ENCODE peak calls at places on chromosomes 13 and 19, in four cellular contexts. F is NCI-H774; U is choroid plexus epithelial cell; B is stimulated activated CD8-positive, alpha-beta memory T cell treated with anti-CD3 and anti-CD28 coated beads, Interleukin-7, amount 100 ng/mL, for 24 hours. Z is an unnamed sample.
A peak's percentile ranks its signal among the peaks of the same experiment; 100 is the strongest.

GRCh38 chr19:33266971-33267484 is 35.3 kb downstream of the CEBPA start:
- DNase-seq in F (no peak), U (no peak), B (no peak), Z (no peak)

GRCh38 chr19:44587863-44588752 is 25.3 kb upstream of the IGSF23 start:
- DNase-seq in F (no peak), U (peak; percentile 93), B (no peak), Z (peak; percentile 89)

GRCh38 chr19:44521370-44521769 is 8.1 kb downstream of the CEACAM20 start:
- DNase-seq in F (no peak), U (no peak), B (no peak), Z (no peak)

GRCh38 chr13:35499131-35500051 is 22.9 kb upstream of the MAB21L1 start:
- DNase-seq in F (peak; percentile 73), U (no peak), B (no peak), Z (no peak)

GRCh38 chr13:100987993-100988392 is 313.4 kb upstream of the TMTC4 start:
- DNase-seq in F (no peak), U (peak; percentile 75), B (no peak), Z (peak; percentile 36)

GRCh38 chr19:18519962-18520847 is 1.7 kb downstream of the ELL start:
- DNase-seq in F (peak; percentile 30), U (peak; percentile 83), B (no peak), Z (peak; percentile 84)

GRCh38 chr13:47250141-47250540 is 353.3 kb upstream of the HTR2A start:
- DNase-seq in F (no peak), U (peak; percentile 10), B (no peak), Z (peak; percentile 44)

GRCh38 chr13:86464193-86464592 is 665.0 kb upstream of the SLITRK6 start:
- DNase-seq in F (no peak), U (peak; percentile 24), B (no peak), Z (no peak)

GRCh38 chr19:14495678-14496028 is 274 bp downstream of the GIPC1 start:
- DNase-seq in F (no peak), U (no peak), B (no peak), Z (no peak)

GRCh38 chr19:3509566-3509989 is 3.5 kb downstream of the FZR1 start:
- DNase-seq in F (no peak), U (peak; percentile 29), B (no peak), Z (peak; percentile 57)

GRCh38 chr19:13082192-13083007 is 20.3 kb downstream of the LYL1 start:
- DNase-seq in F (no peak), U (peak; percentile 94), B (no peak), Z (peak; percentile 56)

GRCh38 chr19:33256266-33256665 is 30.6 kb upstream of the SLC7A10 start:
- DNase-seq in F (no peak), U (no peak), B (no peak), Z (no peak)

Z was measured in fibroblast of villous mesenchyme.